ENCODE peak calls at places on chromosomes 11 and 22, in eight cellular contexts. L, Z, O, H, P, D, Y and K are unnamed samples.

GRCh38 chr11:33530824-33531223 is 169.8 kb downstream of the C11orf91 start:
- DNase-seq in Z (no peak), D (no peak), L (no peak), O (no peak), H (peak; percentile 86), P (no peak), Y (peak; percentile 38), K (no peak)

GRCh38 chr11:102330226-102330625 is 12.9 kb downstream of the BIRC3 start:
- DNase-seq in P (no peak), L (no peak), H (peak; percentile 48), Z (no peak), O (no peak), Y (no peak), D (no peak), K (no peak)

GRCh38 chr22:41478891-41479521 is 10.1 kb downstream of the ACO2 start:
- DNase-seq in D (no peak), O (no peak), L (no peak), P (no peak), H (peak; percentile 63), Z (peak; percentile 44), Y (no peak), K (no peak)

GRCh38 chr11:124586247-124586860 is 16.6 kb downstream of the OR8A1 start:
- DNase-seq in Y (peak; percentile 84), L (peak; percentile 76), D (peak; percentile 56), O (peak; percentile 53), P (peak; percentile 76), H (peak; percentile 69), Z (peak; percentile 80), K (peak; percentile 44)

GRCh38 chr22:25747245-25747944 is 5.4 kb downstream of the MYO18B start:
- DNase-seq in O (no peak), Z (peak; percentile 64), H (peak; percentile 97), D (no peak), P (no peak), Y (no peak), L (no peak), K (peak; percentile 45)

GRCh38 chr11:75667268-75667830 is 1.5 kb downstream of the MAP6 start:
- DNase-seq in D (no peak), P (peak; percentile 67), H (peak; percentile 48), O (no peak), L (peak; percentile 64), Z (peak; percentile 57), Y (peak; percentile 41), K (no peak)

GRCh38 chr11:22539851-22540376 is 85.7 kb downstream of the FANCF start:
- DNase-seq in H (peak; percentile 71), L (peak; percentile 46), D (peak; percentile 1), Y (peak; percentile 48), O (peak; percentile 15), Z (peak; percentile 59), P (peak; percentile 56), K (no peak)

GRCh38 chr22:23282089-23282501 is 101.8 kb downstream of the BCR start:
- DNase-seq in Z (no peak), L (no peak), H (peak; percentile 82), O (no peak), P (no peak), D (no peak), Y (peak; percentile 91), K (peak; percentile 51)

GRCh38 chr22:22593964-22594656 is 35.0 kb upstream of the PRAME start:
- DNase-seq in Y (peak; percentile 66), L (peak; percentile 75), D (peak; percentile 84), P (peak; percentile 78), O (peak; percentile 73), Z (peak; percentile 77), H (peak; percentile 58), K (peak; percentile 48)

GRCh38 chr22:37431811-37432707 is 4.8 kb upstream of the ELFN2 start:
- DNase-seq in D (no peak), P (no peak), Z (peak; percentile 75), L (no peak), Y (peak; percentile 97), O (no peak), H (peak; percentile 95), K (peak; percentile 89)

GRCh38 chr11:31645747-31646146 is 136.2 kb downstream of the ELP4 start:
- DNase-seq in Z (peak; percentile 4), O (no peak), L (no peak), Y (peak; percentile 86), H (peak; percentile 90), D (no peak), P (no peak), K (peak; percentile 33)

GRCh38 chr22:20431520-20432237 is 5.9 kb downstream of the SCARF2 start:
- DNase-seq in L (peak; percentile 37), O (no peak), H (no peak), D (no peak), P (peak; percentile 43), Y (no peak), Z (peak; percentile 7), K (no peak)

GRCh38 chr22:36933629-36934028 is 20.2 kb downstream of the CSF2RB start:
- DNase-seq in O (no peak), H (no peak), Y (no peak), D (no peak), Z (no peak), P (no peak), L (no peak), K (no peak)

GRCh38 chr11:8925711-8926110 is 7.0 kb downstream of the C11orf16 start:
- DNase-seq in Z (no peak), O (no peak), D (no peak), P (no peak), H (no peak), L (no peak), Y (no peak), K (no peak)

GRCh38 chr22:38490915-38491314 is 15.2 kb downstream of the DDX17 start:
- DNase-seq in Z (peak; percentile 70), D (no peak), L (no peak), Y (no peak), O (no peak), H (peak; percentile 64), P (no peak), K (no peak)

GRCh38 chr11:69173925-69174591 is 18.3 kb downstream of the SMIM38 start:
- DNase-seq in O (no peak), P (no peak), H (no peak), L (no peak), D (no peak), Y (no peak), Z (no peak), K (no peak)

GRCh38 chr22:46294784-46295183 is 1.9 kb upstream of the GTSE1 start:
- DNase-seq in O (no peak), P (no peak), Z (no peak), D (no peak), H (no peak), Y (no peak), L (no peak), K (no peak)

GRCh38 chr11:63837027-63837688 is 1.8 kb upstream of the MARK2 start:
- DNase-seq in D (peak; percentile 86), L (peak; percentile 90), Y (peak; percentile 96), O (peak; percentile 80), Z (peak; percentile 87), H (peak; percentile 86), P (peak; percentile 96), K (peak; percentile 68)

GRCh38 chr22:46941958-46942815 is 179.7 kb downstream of the TBC1D22A start:
- DNase-seq in P (no peak), H (no peak), L (no peak), O (no peak), D (no peak), Y (no peak), Z (peak; percentile 40), K (no peak)

GRCh38 chr11:10021563-10021962 is 272.5 kb downstream of the SBF2 start:
- DNase-seq in Z (no peak), D (no peak), L (no peak), H (no peak), P (peak; percentile 20), Y (no peak), O (no peak), K (no peak)

GRCh38 chr11:58058276-58059010 is 27.7 kb downstream of the OR6Q1 start:
- DNase-seq in Y (peak; percentile 27), O (no peak), H (no peak), P (no peak), D (no peak), Z (no peak), L (no peak), K (no peak)

GRCh38 chr11:7609521-7609920 is 63.8 kb downstream of the CYB5R2 start:
- DNase-seq in D (no peak), O (no peak), P (no peak), Z (no peak), Y (no peak), L (no peak), H (peak; percentile 28), K (no peak)
- TF ChIP-seq EZH2phosphoT487 in D (no peak), O (no peak), P (no peak), Z (no peak), Y (no peak), L (no peak), H (no peak), K (no peak)

GRCh38 chr11:46677991-46678740 is 22.3 kb downstream of the ARHGAP1 start:
- DNase-seq in L (no peak), Z (no peak), Y (no peak), P (no peak), O (no peak), H (peak; percentile 49), D (no peak), K (no peak)
- TF ChIP-seq EZH2phosphoT487 in L (no peak), Z (no peak), Y (no peak), P (no peak), O (no peak), H (no peak), D (no peak), K (no peak)

GRCh38 chr11:81869337-81870065 is 864.2 kb downstream of the FAM181B start:
- DNase-seq in D (peak; percentile 96), H (no peak), Z (no peak), L (no peak), Y (no peak), O (peak; percentile 98), P (no peak), K (no peak)
- TF ChIP-seq EZH2phosphoT487 in D (no peak), H (no peak), Z (no peak), L (no peak), Y (no peak), O (no peak), P (no peak), K (no peak)

GRCh38 chr11:44167047-44167446 is 71.6 kb downstream of the EXT2 start:
- DNase-seq in O (no peak), Y (no peak), D (no peak), L (no peak), H (no peak), Z (no peak), P (no peak), K (no peak)

GRCh38 chr11:44159848-44160721 is 64.6 kb downstream of the EXT2 start:
- DNase-seq in O (no peak), H (no peak), Y (no peak), D (no peak), P (no peak), L (no peak), Z (no peak), K (no peak)

GRCh38 chr11:44158384-44158783 is 62.9 kb downstream of the EXT2 start:
- DNase-seq in H (no peak), Z (no peak), Y (no peak), P (no peak), L (no peak), D (no peak), O (no peak), K (no peak)

GRCh38 chr11:44162004-44162403 is 66.5 kb downstream of the EXT2 start:
- DNase-seq in Y (no peak), P (no peak), Z (no peak), O (no peak), L (no peak), D (no peak), H (no peak), K (no peak)

GRCh38 chr11:44162662-44163061 is 67.2 kb downstream of the EXT2 start:
- DNase-seq in Y (no peak), P (no peak), H (no peak), L (no peak), Z (no peak), O (no peak), D (no peak), K (no peak)
- TF ChIP-seq EZH2phosphoT487 in Y (no peak), P (no peak), H (no peak), L (no peak), Z (no peak), O (no peak), D (no peak), K (no peak)

GRCh38 chr11:16791494-16791961 is 53.1 kb downstream of the C11orf58 start:
- DNase-seq in Y (peak; percentile 88), P (no peak), L (no peak), Z (peak; percentile 75), H (peak; percentile 95), O (no peak), D (no peak), K (peak; percentile 62)
- TF ChIP-seq EZH2phosphoT487 in Y (no peak), P (no peak), L (no peak), Z (no peak), H (no peak), O (no peak), D (no peak), K (no peak)